ENCODE peak calls at places on chromosomes 12 and 14, in nine cellular contexts. C, P, I, Y, Z, F, R, A and B are unnamed samples.

GRCh38 chr14:99267871-99268775 is 3.9 kb downstream of the BCL11B start:
- DNase-seq in C (no peak), P (no peak), I (no peak), Y (no peak), Z (peak; percentile 45), F (no peak), R (no peak), A (no peak), B (no peak)

GRCh38 chr12:47754881-47755280 is 3.8 kb downstream of the RAPGEF3 start:
- DNase-seq in C (no peak), P (no peak), I (peak; percentile 50), Y (no peak), Z (peak; percentile 75), F (no peak), R (peak; percentile 85), A (no peak), B (no peak)

GRCh38 chr12:53505555-53506449 is 1.5 kb downstream of the NPFF start:
- DNase-seq in C (no peak), P (no peak), I (no peak), Y (no peak), Z (no peak), F (no peak), R (no peak), A (no peak), B (no peak)

GRCh38 chr12:124709722-124710656 is 142.6 kb upstream of the NCOR2 start:
- DNase-seq in C (no peak), P (no peak), I (no peak), Y (no peak), Z (no peak), F (no peak), R (no peak), A (no peak), B (no peak)

GRCh38 chr12:24822121-24822899 is 126.6 kb downstream of the BCAT1 start:
- DNase-seq in C (no peak), P (no peak), I (no peak), Y (no peak), Z (no peak), F (no peak), R (no peak), A (no peak), B (no peak)

GRCh38 chr12:57087689-57088441 is 1.0 kb upstream of the NAB2 start:
- DNase-seq in C (peak; percentile 96), P (peak; percentile 94), I (peak; percentile 86), Y (peak; percentile 55), Z (peak; percentile 94), F (peak; percentile 47), R (peak; percentile 83), A (peak; percentile 90), B (peak; percentile 79)

GRCh38 chr12:125773033-125773432 is 707.8 kb downstream of the AACS start:
- DNase-seq in C (no peak), P (peak; percentile 75), I (no peak), Y (peak; percentile 5), Z (no peak), F (no peak), R (peak; percentile 7), A (peak; percentile 33), B (no peak)

GRCh38 chr12:11746024-11746771 is 96.7 kb downstream of the ETV6 start:
- DNase-seq in C (no peak), P (peak; percentile 77), I (no peak), Y (no peak), Z (no peak), F (no peak), R (peak; percentile 76), A (no peak), B (peak; percentile 85)

GRCh38 chr12:66398931-66399625 is 96.8 kb downstream of the HELB start:
- DNase-seq in C (no peak), P (no peak), I (no peak), Y (no peak), Z (no peak), F (no peak), R (no peak), A (no peak), B (no peak)

GRCh38 chr14:68891851-68892660 is 87.0 kb downstream of the ACTN1 start:
- DNase-seq in C (peak; percentile 61), P (no peak), I (no peak), Y (no peak), Z (no peak), F (no peak), R (no peak), A (no peak), B (no peak)

DNA sequence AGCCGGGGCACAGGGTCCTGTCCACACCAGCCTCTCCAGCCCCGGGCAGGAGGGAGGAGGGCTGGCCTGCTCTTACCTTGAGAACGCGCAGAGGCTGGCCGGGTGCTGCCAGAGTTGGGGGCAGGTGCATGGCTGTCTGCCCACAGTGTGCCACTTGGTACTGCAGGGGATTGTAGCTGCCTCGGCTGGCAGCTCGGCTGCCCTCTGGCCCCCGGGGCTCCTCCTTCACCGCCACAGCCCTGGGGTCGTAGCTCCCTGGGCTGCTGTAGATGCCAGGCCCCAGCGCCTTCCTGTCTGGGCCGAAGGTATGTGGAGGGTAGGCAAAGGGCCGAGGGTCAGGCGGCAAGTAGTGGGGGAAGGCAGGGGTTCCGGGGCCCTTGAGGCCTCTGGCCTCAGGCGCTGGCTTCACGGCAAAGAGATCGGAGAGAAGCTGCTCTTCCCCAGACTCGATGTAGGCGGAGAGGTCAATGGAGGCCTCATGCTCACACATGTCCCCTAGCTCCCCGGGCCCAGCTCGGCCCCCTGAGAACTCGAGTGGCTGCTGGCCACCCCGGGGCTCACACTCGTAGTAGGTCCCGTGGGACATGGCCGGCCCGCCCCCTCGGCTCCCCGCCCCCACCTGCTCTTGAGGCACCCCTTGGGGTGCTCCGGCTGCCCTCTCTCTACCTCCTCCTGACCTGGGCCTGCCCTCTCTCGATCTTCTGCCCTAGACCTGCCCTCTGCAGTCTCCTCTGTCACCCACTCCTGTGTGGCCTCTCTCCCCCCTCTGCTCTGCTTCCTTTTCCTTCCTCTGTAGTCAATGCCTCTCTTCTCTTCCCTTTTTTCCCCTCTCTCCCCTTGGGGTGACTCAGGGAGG is at the start of gene CEBPE:
- DNase-seq in C (no peak), P (no peak), I (no peak), Y (no peak), Z (no peak), F (no peak), R (no peak), A (no peak), B (peak; percentile 72)
- TF ChIP-seq CTCF in C (no peak), P (no peak), I (no peak), Y (no peak), Z (no peak), F (no peak), R (no peak), A (no peak), B (no peak)

DNA sequence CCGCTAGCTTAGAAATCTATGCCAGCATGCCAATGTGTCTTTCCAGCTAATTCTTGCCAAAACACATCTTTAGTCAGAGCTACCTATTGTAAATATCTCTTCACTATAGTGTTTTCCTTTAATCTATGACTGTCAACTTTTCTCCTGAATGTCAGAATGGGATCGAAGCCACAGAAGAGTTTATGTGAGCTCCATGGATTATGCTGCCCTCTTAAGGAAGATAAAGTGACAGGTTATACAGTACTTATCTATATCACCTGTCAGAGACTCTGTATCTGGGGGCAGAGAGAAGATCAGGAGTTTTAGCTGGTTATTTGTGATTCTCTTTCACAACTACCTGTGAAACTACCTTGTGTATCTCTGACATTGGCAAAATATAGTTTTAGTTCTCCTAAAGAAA is 204.3 kb upstream of the SEL1L start:
- DNase-seq in C (no peak), P (no peak), I (no peak), Y (no peak), Z (no peak), F (no peak), R (no peak), A (no peak), B (no peak)
- TF ChIP-seq CTCF in C (no peak), P (no peak), I (no peak), Y (no peak), Z (no peak), F (no peak), R (no peak), A (no peak), B (no peak)

GRCh38 chr14:54976316-54976715 is 50.6 kb downstream of the WDHD1 start:
- DNase-seq in C (no peak), P (no peak), I (no peak), Y (no peak), Z (no peak), F (no peak), R (no peak), A (no peak), B (no peak)

GRCh38 chr14:54979039-54979438 is 47.9 kb downstream of the WDHD1 start:
- DNase-seq in C (no peak), P (no peak), I (no peak), Y (no peak), Z (no peak), F (no peak), R (no peak), A (no peak), B (no peak)

GRCh38 chr14:54985156-54985555 is 41.7 kb downstream of the WDHD1 start:
- DNase-seq in C (no peak), P (no peak), I (no peak), Y (no peak), Z (no peak), F (no peak), R (no peak), A (no peak), B (no peak)

GRCh38 chr14:54975856-54976255 is 51.0 kb downstream of the WDHD1 start:
- DNase-seq in C (no peak), P (peak; percentile 4), I (no peak), Y (no peak), Z (no peak), F (no peak), R (no peak), A (no peak), B (no peak)

DNA sequence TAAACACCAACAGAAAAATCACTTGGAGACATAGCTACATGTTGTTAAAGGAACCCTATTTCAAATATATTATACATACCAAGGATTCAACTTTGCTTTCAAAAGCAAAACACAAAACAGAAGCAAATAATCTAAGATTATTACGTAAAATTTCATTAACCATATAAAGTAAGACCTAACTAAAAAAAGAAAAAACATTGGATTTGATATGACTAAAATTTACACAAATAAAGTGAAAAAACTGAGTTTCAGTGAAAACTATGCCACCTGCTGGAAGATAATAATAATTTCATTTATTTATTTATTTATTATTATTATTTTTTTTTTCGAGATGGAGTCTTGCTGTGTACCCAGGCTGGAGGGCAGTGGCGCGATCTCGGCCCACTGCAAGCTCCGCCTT is 45.2 kb downstream of the WDHD1 start:
- DNase-seq in C (no peak), P (peak; percentile 13), I (no peak), Y (no peak), Z (no peak), F (no peak), R (no peak), A (no peak), B (no peak)
- TF ChIP-seq CTCF in C (no peak), P (peak; percentile 37), I (peak; percentile 37), Y (peak; percentile 65), Z (no peak), F (peak; percentile 30), R (no peak), A (no peak), B (peak; percentile 80)

DNA sequence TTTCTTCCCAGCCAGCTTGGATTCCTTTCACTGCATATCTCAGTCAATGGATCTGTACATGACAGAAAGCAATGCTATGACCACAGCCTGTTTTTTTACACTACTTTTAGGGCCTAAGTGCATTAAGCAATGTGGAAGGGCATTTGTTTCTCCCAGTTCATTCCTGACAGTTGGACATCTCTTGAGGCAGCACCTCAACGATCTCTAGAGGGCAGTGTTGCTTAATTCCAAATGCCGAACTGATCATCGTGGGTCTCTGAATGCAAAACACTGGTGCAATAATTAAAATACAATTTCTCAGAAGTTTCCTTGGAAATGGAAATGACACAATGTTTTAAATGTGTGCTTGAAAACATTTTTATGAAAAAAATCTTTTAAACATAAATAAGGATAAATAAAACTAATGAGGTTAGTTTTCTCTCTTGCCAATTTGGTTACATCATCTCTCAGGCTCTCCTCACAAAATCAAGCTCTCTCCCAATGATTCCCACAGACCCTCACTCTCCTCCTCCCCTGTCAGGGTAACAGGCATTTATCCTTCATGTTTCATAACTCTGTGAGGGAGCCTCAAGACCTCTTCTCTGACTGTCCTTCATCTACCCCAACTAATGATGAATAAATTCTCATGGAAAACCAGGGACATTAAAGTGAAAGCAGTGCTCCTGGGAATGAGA is 192.4 kb upstream of the SLC16A7 start:
- DNase-seq in C (no peak), P (peak; percentile 59), I (no peak), Y (peak; percentile 48), Z (peak; percentile 64), F (no peak), R (peak; percentile 60), A (peak; percentile 6), B (no peak)
- TF ChIP-seq CTCF in C (peak; percentile 54), P (peak; percentile 59), I (peak; percentile 81), Y (peak; percentile 83), Z (peak; percentile 41), F (peak; percentile 78), R (peak; percentile 71), A (peak; percentile 79), B (peak; percentile 88)